ENCODE peak calls at places on chromosomes 13 and 19, in four cellular contexts. One of them, this sample, is unnamed.

GRCh38 chr13:26584713-26585112 is 27.2 kb downstream of the WASF3 start:
- DNase-seq in MCF 10A: peak; percentile 2
- DNase-seq in T-cell: no peak
- DNase-seq in AG10803: peak; percentile 87
- DNase-seq in this sample: peak; percentile 90

GRCh38 chr13:36354842-36355241 is 8.6 kb upstream of the SPART start:
- DNase-seq in AG10803: no peak
- DNase-seq in MCF 10A: no peak
- DNase-seq in T-cell: no peak
- DNase-seq in this sample: no peak

GRCh38 chr13:36910545-36910944 is 9.5 kb downstream of the SMAD9 start:
- DNase-seq in MCF 10A: no peak
- DNase-seq in T-cell: no peak
- DNase-seq in AG10803: no peak
- DNase-seq in this sample: peak; percentile 10

GRCh38 chr19:48913114-48913513 is 13.0 kb downstream of the NUCB1 start:
- DNase-seq in MCF 10A: no peak
- DNase-seq in AG10803: no peak
- DNase-seq in T-cell: peak; percentile 16
- DNase-seq in this sample: peak; percentile 23

GRCh38 chr13:99436686-99437416 is 64.4 kb upstream of the TM9SF2 start:
- DNase-seq in MCF 10A: peak; percentile 81
- DNase-seq in AG10803: peak; percentile 77
- DNase-seq in T-cell: peak; percentile 95
- DNase-seq in this sample: peak; percentile 82

GRCh38 chr13:90272356-90272755 is 1075.1 kb upstream of the MIR17HG start:
- DNase-seq in MCF 10A: peak; percentile 58
- DNase-seq in AG10803: peak; percentile 9
- DNase-seq in T-cell: no peak
- DNase-seq in this sample: peak; percentile 15

GRCh38 chr13:83153833-83154232 is 728.4 kb downstream of the SLITRK1 start:
- DNase-seq in T-cell: no peak
- DNase-seq in MCF 10A: no peak
- DNase-seq in AG10803: no peak
- DNase-seq in this sample: no peak

GRCh38 chr19:40802300-40803169 is 3.5 kb downstream of the EGLN2 start:
- DNase-seq in T-cell: no peak
- DNase-seq in MCF 10A: no peak
- DNase-seq in AG10803: no peak
- DNase-seq in this sample: no peak

GRCh38 chr19:15892012-15892411 is 5.9 kb downstream of the CYP4F2 start:
- DNase-seq in AG10803: no peak
- DNase-seq in MCF 10A: no peak
- DNase-seq in T-cell: no peak
- DNase-seq in this sample: no peak

GRCh38 chr13:23898101-23898500 is 799 bp upstream of the C1QTNF9B start:
- DNase-seq in T-cell: no peak
- DNase-seq in AG10803: peak; percentile 95
- DNase-seq in MCF 10A: no peak
- DNase-seq in this sample: peak; percentile 20

GRCh38 chr13:110944121-110944967 is 29.5 kb upstream of the ANKRD10 start:
- DNase-seq in T-cell: no peak
- DNase-seq in AG10803: peak; percentile 67
- DNase-seq in MCF 10A: peak; percentile 77
- DNase-seq in this sample: peak; percentile 51

GRCh38 chr19:2252481-2253105 is 3.5 kb downstream of the AMH start:
- DNase-seq in AG10803: no peak
- DNase-seq in MCF 10A: no peak
- DNase-seq in T-cell: no peak
- DNase-seq in this sample: no peak

GRCh38 chr13:52012512-52012836 is 276 bp downstream of the ALG11 start:
- DNase-seq in MCF 10A: no peak
- DNase-seq in AG10803: no peak
- DNase-seq in T-cell: no peak
- DNase-seq in this sample: no peak

GRCh38 chr13:67097856-67098255 is 132.3 kb downstream of the PCDH9 start:
- DNase-seq in AG10803: no peak
- DNase-seq in T-cell: no peak
- DNase-seq in MCF 10A: no peak
- DNase-seq in this sample: no peak

GRCh38 chr19:41621654-41622053 is 5.2 kb downstream of the CEACAM4 start:
- DNase-seq in AG10803: no peak
- DNase-seq in T-cell: no peak
- DNase-seq in MCF 10A: no peak
- DNase-seq in this sample: no peak

GRCh38 chr13:40438999-40439797 is 227.2 kb downstream of the FOXO1 start:
- DNase-seq in MCF 10A: no peak
- DNase-seq in T-cell: no peak
- DNase-seq in AG10803: peak; percentile 36
- DNase-seq in this sample: no peak

GRCh38 chr13:38350114-38350617 is 515 bp downstream of the UFM1 start:
- DNase-seq in MCF 10A: peak; percentile 60
- DNase-seq in AG10803: peak; percentile 54
- DNase-seq in T-cell: peak; percentile 9
- DNase-seq in this sample: peak; percentile 49

GRCh38 chr13:111007209-111007608 is 92.3 kb upstream of the ANKRD10 start:
- DNase-seq in T-cell: no peak
- DNase-seq in MCF 10A: no peak
- DNase-seq in AG10803: no peak
- DNase-seq in this sample: no peak

GRCh38 chr13:45538382-45538781 is 73.6 kb downstream of the COG3 start:
- DNase-seq in T-cell: no peak
- DNase-seq in MCF 10A: no peak
- DNase-seq in AG10803: no peak
- DNase-seq in this sample: no peak

This sample was measured in EL.